ENCODE peak calls at places on chromosomes 13 and 19, in nine cellular contexts. One of them, this sample, is unnamed.
A peak's percentile ranks its signal among the peaks of the same experiment; 100 is the strongest.

GRCh38 chr19:15332311-15332996 is at the start of gene BRD4:
- DNase-seq in lung: peak; percentile 65
- DNase-seq in cardiac muscle cell: peak; percentile 65
- DNase-seq in IMR-90: peak; percentile 42
- DNase-seq in gastrocnemius medialis: peak; percentile 62
- DNase-seq in PC-3: peak; percentile 62
- DNase-seq in left lung: peak; percentile 91
- DNase-seq in MM.1S: peak; percentile 68
- DNase-seq in upper lobe of right lung: peak; percentile 90
- DNase-seq in this sample: no peak

GRCh38 chr19:2488942-2489731 is 13.2 kb downstream of the GADD45B start:
- DNase-seq in lung: peak; percentile 47
- DNase-seq in cardiac muscle cell: peak; percentile 74
- DNase-seq in IMR-90: no peak
- DNase-seq in gastrocnemius medialis: peak; percentile 51
- DNase-seq in PC-3: peak; percentile 54
- DNase-seq in left lung: peak; percentile 88
- DNase-seq in MM.1S: peak; percentile 62
- DNase-seq in upper lobe of right lung: peak; percentile 85
- DNase-seq in this sample: no peak

GRCh38 chr13:46679369-46680180 is 117.4 kb downstream of the ESD start:
- DNase-seq in lung: no peak
- DNase-seq in cardiac muscle cell: peak; percentile 71
- DNase-seq in IMR-90: peak; percentile 70
- DNase-seq in gastrocnemius medialis: no peak
- DNase-seq in PC-3: no peak
- DNase-seq in left lung: no peak
- DNase-seq in MM.1S: peak; percentile 76
- DNase-seq in upper lobe of right lung: no peak
- DNase-seq in this sample: no peak

GRCh38 chr13:47455581-47455980 is 545.5 kb downstream of the SUCLA2 start:
- DNase-seq in lung: no peak
- DNase-seq in cardiac muscle cell: peak; percentile 20
- DNase-seq in IMR-90: no peak
- DNase-seq in gastrocnemius medialis: no peak
- DNase-seq in PC-3: peak; percentile 51
- DNase-seq in left lung: no peak
- DNase-seq in MM.1S: no peak
- DNase-seq in upper lobe of right lung: no peak
- DNase-seq in this sample: no peak

GRCh38 chr19:5142725-5143097 is 173.8 kb downstream of the KDM4B start:
- DNase-seq in lung: no peak
- DNase-seq in cardiac muscle cell: no peak
- DNase-seq in IMR-90: no peak
- DNase-seq in gastrocnemius medialis: no peak
- DNase-seq in PC-3: no peak
- DNase-seq in left lung: peak; percentile 35
- DNase-seq in MM.1S: no peak
- DNase-seq in upper lobe of right lung: no peak
- DNase-seq in this sample: no peak

GRCh38 chr13:25153736-25154135 is 18.4 kb downstream of the AMER2 start:
- DNase-seq in lung: no peak
- DNase-seq in cardiac muscle cell: no peak
- DNase-seq in IMR-90: no peak
- DNase-seq in gastrocnemius medialis: no peak
- DNase-seq in PC-3: no peak
- DNase-seq in left lung: no peak
- DNase-seq in MM.1S: no peak
- DNase-seq in upper lobe of right lung: no peak
- DNase-seq in this sample: no peak

GRCh38 chr13:113843063-113843654 is 20.7 kb downstream of the GAS6 start:
- DNase-seq in lung: no peak
- DNase-seq in cardiac muscle cell: no peak
- DNase-seq in IMR-90: no peak
- DNase-seq in gastrocnemius medialis: no peak
- DNase-seq in PC-3: no peak
- DNase-seq in left lung: peak; percentile 63
- DNase-seq in MM.1S: no peak
- DNase-seq in upper lobe of right lung: peak; percentile 61
- DNase-seq in this sample: no peak

GRCh38 chr13:77980592-77980991 is 62.0 kb upstream of the EDNRB start:
- DNase-seq in lung: no peak
- DNase-seq in cardiac muscle cell: peak; percentile 85
- DNase-seq in IMR-90: peak; percentile 81
- DNase-seq in gastrocnemius medialis: no peak
- DNase-seq in PC-3: peak; percentile 40
- DNase-seq in left lung: no peak
- DNase-seq in MM.1S: no peak
- DNase-seq in upper lobe of right lung: no peak
- DNase-seq in this sample: no peak

GRCh38 chr13:113001251-113002140 is 32.5 kb downstream of the MCF2L start:
- DNase-seq in lung: peak; percentile 75
- DNase-seq in cardiac muscle cell: peak; percentile 20
- DNase-seq in IMR-90: peak; percentile 3
- DNase-seq in gastrocnemius medialis: no peak
- DNase-seq in PC-3: peak; percentile 26
- DNase-seq in left lung: no peak
- DNase-seq in MM.1S: no peak
- DNase-seq in upper lobe of right lung: peak; percentile 81
- DNase-seq in this sample: no peak

GRCh38 chr19:39409886-39410619 is 2.4 kb upstream of the PLEKHG2 start:
- DNase-seq in lung: peak; percentile 75
- DNase-seq in cardiac muscle cell: peak; percentile 93
- DNase-seq in IMR-90: no peak
- DNase-seq in gastrocnemius medialis: peak; percentile 82
- DNase-seq in PC-3: no peak
- DNase-seq in left lung: peak; percentile 93
- DNase-seq in MM.1S: peak; percentile 39
- DNase-seq in upper lobe of right lung: peak; percentile 92
- DNase-seq in this sample: peak; percentile 56

GRCh38 chr13:23467048-23467931 is 33.8 kb upstream of the SACS start:
- DNase-seq in lung: no peak
- DNase-seq in cardiac muscle cell: no peak
- DNase-seq in IMR-90: peak; percentile 43
- DNase-seq in gastrocnemius medialis: no peak
- DNase-seq in PC-3: no peak
- DNase-seq in left lung: no peak
- DNase-seq in MM.1S: no peak
- DNase-seq in upper lobe of right lung: no peak
- DNase-seq in this sample: no peak

DNA sequence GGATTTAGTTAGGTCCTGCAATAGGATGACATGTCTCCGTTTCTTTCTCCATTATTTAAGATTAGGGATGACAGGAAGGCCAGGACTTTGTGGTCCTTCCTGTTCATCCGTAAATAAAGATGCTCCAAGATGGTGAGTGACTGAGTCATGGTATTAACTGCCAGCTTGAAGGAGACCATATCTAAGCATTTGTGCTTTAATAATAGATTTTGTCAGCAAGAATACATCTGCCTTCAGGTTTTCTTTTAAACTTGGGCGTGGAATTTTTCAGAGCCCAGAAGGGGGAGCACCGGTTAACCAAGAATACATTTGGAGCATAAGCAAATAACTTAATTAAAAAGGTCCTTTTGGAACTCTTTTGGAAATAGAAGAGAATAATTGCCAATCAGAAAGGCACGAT is 68.2 kb downstream of the ARHGAP35 start:
- DNase-seq in lung: no peak
- DNase-seq in cardiac muscle cell: no peak
- DNase-seq in IMR-90: peak; percentile 27
- DNase-seq in gastrocnemius medialis: no peak
- DNase-seq in PC-3: peak; percentile 30
- DNase-seq in left lung: no peak
- DNase-seq in MM.1S: no peak
- DNase-seq in upper lobe of right lung: no peak
- DNase-seq in this sample: no peak
- TF ChIP-seq CTCF in lung: no peak
- TF ChIP-seq CTCF in cardiac muscle cell: peak; percentile 33
- TF ChIP-seq CTCF in IMR-90: peak; percentile 35
- TF ChIP-seq CTCF in gastrocnemius medialis: no peak
- TF ChIP-seq CTCF in PC-3: peak; percentile 48
- TF ChIP-seq CTCF in left lung: no peak
- TF ChIP-seq CTCF in MM.1S: no peak
- TF ChIP-seq CTCF in upper lobe of right lung: no peak
- TF ChIP-seq CTCF in this sample: no peak

GRCh38 chr13:40026741-40027140 is 371.3 kb downstream of the COG6 start:
- DNase-seq in lung: no peak
- DNase-seq in cardiac muscle cell: no peak
- DNase-seq in IMR-90: no peak
- DNase-seq in gastrocnemius medialis: no peak
- DNase-seq in PC-3: no peak
- DNase-seq in left lung: no peak
- DNase-seq in MM.1S: peak; percentile 31
- DNase-seq in upper lobe of right lung: no peak
- DNase-seq in this sample: no peak
- H3K27me3 ChIP-seq in lung: no peaks in the 10 kb centered on the region
- H3K27me3 ChIP-seq in cardiac muscle cell: no peaks in the 10 kb centered on the region
- H3K27me3 ChIP-seq in IMR-90: no peaks in the 10 kb centered on the region
- H3K27me3 ChIP-seq in gastrocnemius medialis: no peaks in the 10 kb centered on the region
- H3K27me3 ChIP-seq in PC-3: no peaks in the 10 kb centered on the region
- H3K27me3 ChIP-seq in left lung: no peaks in the 10 kb centered on the region
- H3K27me3 ChIP-seq in MM.1S: peaks cover 8% of the 10 kb centered on the region
- H3K27me3 ChIP-seq in upper lobe of right lung: no peaks in the 10 kb centered on the region
- H3K27me3 ChIP-seq in this sample: no peaks in the 10 kb centered on the region

GRCh38 chr19:16889883-16890460 is 1.2 kb downstream of the F2RL3 start:
- DNase-seq in lung: no peak
- DNase-seq in cardiac muscle cell: no peak
- DNase-seq in IMR-90: no peak
- DNase-seq in gastrocnemius medialis: no peak
- DNase-seq in PC-3: no peak
- DNase-seq in left lung: no peak
- DNase-seq in MM.1S: no peak
- DNase-seq in upper lobe of right lung: no peak
- DNase-seq in this sample: no peak

GRCh38 chr19:16887353-16888265 is 1.2 kb upstream of the F2RL3 start:
- DNase-seq in lung: no peak
- DNase-seq in cardiac muscle cell: peak; percentile 21
- DNase-seq in IMR-90: no peak
- DNase-seq in gastrocnemius medialis: no peak
- DNase-seq in PC-3: no peak
- DNase-seq in left lung: no peak
- DNase-seq in MM.1S: no peak
- DNase-seq in upper lobe of right lung: no peak
- DNase-seq in this sample: no peak

GRCh38 chr19:16889429-16889882 is 657 bp downstream of the F2RL3 start:
- DNase-seq in lung: no peak
- DNase-seq in cardiac muscle cell: no peak
- DNase-seq in IMR-90: no peak
- DNase-seq in gastrocnemius medialis: peak; percentile 28
- DNase-seq in PC-3: peak; percentile 26
- DNase-seq in left lung: no peak
- DNase-seq in MM.1S: no peak
- DNase-seq in upper lobe of right lung: no peak
- DNase-seq in this sample: no peak

GRCh38 chr19:16890461-16891184 is 1.8 kb downstream of the F2RL3 start:
- DNase-seq in lung: no peak
- DNase-seq in cardiac muscle cell: no peak
- DNase-seq in IMR-90: no peak
- DNase-seq in gastrocnemius medialis: no peak
- DNase-seq in PC-3: no peak
- DNase-seq in left lung: no peak
- DNase-seq in MM.1S: no peak
- DNase-seq in upper lobe of right lung: no peak
- DNase-seq in this sample: no peak

DNA sequence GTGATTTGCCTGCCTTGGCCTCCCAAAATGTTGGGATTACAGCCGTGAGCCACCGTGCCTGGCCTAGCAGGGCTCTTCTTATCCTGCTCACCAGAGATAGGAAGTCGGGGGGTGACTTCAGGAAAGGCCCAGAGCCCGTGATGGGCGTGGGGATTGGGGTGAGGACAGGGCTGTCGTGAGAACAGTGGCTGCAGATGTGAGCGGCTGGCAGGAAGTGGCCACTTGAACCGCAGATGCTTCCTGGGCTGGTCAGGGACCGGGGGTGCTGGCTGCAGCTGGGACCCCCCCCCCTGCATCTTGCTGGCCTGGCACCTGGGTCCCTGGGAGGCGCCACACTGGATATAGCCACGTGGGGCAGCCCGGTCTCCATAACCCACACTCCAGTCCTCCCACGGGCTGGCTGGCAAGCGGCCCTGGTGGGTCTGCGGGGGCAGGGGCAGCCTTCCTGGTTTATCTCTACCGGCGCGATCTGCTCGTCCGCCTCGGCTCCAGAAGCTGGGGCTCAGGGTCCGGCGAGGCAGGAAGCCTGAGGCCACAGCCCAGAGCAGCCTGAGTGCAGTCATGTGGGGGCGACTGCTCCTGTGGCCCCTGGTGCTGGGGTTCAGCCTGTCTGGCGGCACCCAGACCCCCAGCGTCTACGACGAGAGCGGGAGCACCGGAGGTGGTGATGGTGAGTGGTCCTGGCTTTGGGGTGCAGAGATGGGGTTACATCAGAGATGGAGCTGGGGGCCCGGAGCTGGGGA is at the start of gene F2RL3:
- DNase-seq in lung: peak; percentile 59
- DNase-seq in cardiac muscle cell: peak; percentile 70
- DNase-seq in IMR-90: peak; percentile 22
- DNase-seq in gastrocnemius medialis: peak; percentile 36
- DNase-seq in PC-3: no peak
- DNase-seq in left lung: peak; percentile 75
- DNase-seq in MM.1S: peak; percentile 78
- DNase-seq in upper lobe of right lung: peak; percentile 79
- DNase-seq in this sample: no peak
- H3K4me3 ChIP-seq in lung: peak within 1 kb of the TSS; percentile 49
- H3K4me3 ChIP-seq in cardiac muscle cell: no peak within 1 kb of the TSS
- H3K4me3 ChIP-seq in IMR-90: no peak within 1 kb of the TSS
- H3K4me3 ChIP-seq in gastrocnemius medialis: peak within 1 kb of the TSS; percentile 22
- H3K4me3 ChIP-seq in PC-3: no peak within 1 kb of the TSS
- H3K4me3 ChIP-seq in left lung: peak within 1 kb of the TSS; percentile 37
- H3K4me3 ChIP-seq in MM.1S: peak within 1 kb of the TSS; percentile 48
- H3K4me3 ChIP-seq in upper lobe of right lung: peak within 1 kb of the TSS; percentile 40
- H3K4me3 ChIP-seq in this sample: no peak within 1 kb of the TSS

GRCh38 chr19:18799389-18799970 is 8.4 kb upstream of the COMP start:
- DNase-seq in lung: no peak
- DNase-seq in cardiac muscle cell: no peak
- DNase-seq in IMR-90: no peak
- DNase-seq in gastrocnemius medialis: no peak
- DNase-seq in PC-3: no peak
- DNase-seq in left lung: no peak
- DNase-seq in MM.1S: no peak
- DNase-seq in upper lobe of right lung: no peak
- DNase-seq in this sample: no peak

GRCh38 chr19:18802354-18802753 is 11.2 kb upstream of the COMP start:
- DNase-seq in lung: no peak
- DNase-seq in cardiac muscle cell: no peak
- DNase-seq in IMR-90: no peak
- DNase-seq in gastrocnemius medialis: no peak
- DNase-seq in PC-3: no peak
- DNase-seq in left lung: no peak
- DNase-seq in MM.1S: no peak
- DNase-seq in upper lobe of right lung: no peak
- DNase-seq in this sample: no peak

GRCh38 chr19:18800079-18800478 is 9.0 kb upstream of the COMP start:
- DNase-seq in lung: no peak
- DNase-seq in cardiac muscle cell: no peak
- DNase-seq in IMR-90: no peak
- DNase-seq in gastrocnemius medialis: no peak
- DNase-seq in PC-3: no peak
- DNase-seq in left lung: no peak
- DNase-seq in MM.1S: no peak
- DNase-seq in upper lobe of right lung: no peak
- DNase-seq in this sample: no peak

GRCh38 chr19:18798384-18799352 is 7.6 kb upstream of the COMP start:
- DNase-seq in lung: no peak
- DNase-seq in cardiac muscle cell: no peak
- DNase-seq in IMR-90: no peak
- DNase-seq in gastrocnemius medialis: no peak
- DNase-seq in PC-3: no peak
- DNase-seq in left lung: peak; percentile 76
- DNase-seq in MM.1S: no peak
- DNase-seq in upper lobe of right lung: no peak
- DNase-seq in this sample: no peak

GRCh38 chr19:18800636-18801035 is 9.5 kb upstream of the COMP start:
- DNase-seq in lung: no peak
- DNase-seq in cardiac muscle cell: no peak
- DNase-seq in IMR-90: no peak
- DNase-seq in gastrocnemius medialis: no peak
- DNase-seq in PC-3: no peak
- DNase-seq in left lung: no peak
- DNase-seq in MM.1S: no peak
- DNase-seq in upper lobe of right lung: no peak
- DNase-seq in this sample: no peak
- TF ChIP-seq CTCF in lung: no peak
- TF ChIP-seq CTCF in cardiac muscle cell: no peak
- TF ChIP-seq CTCF in IMR-90: no peak
- TF ChIP-seq CTCF in gastrocnemius medialis: no peak
- TF ChIP-seq CTCF in PC-3: no peak
- TF ChIP-seq CTCF in left lung: no peak
- TF ChIP-seq CTCF in MM.1S: no peak
- TF ChIP-seq CTCF in upper lobe of right lung: no peak
- TF ChIP-seq CTCF in this sample: no peak